ENCODE peak calls at places on chromosomes 1 and 21, in eight cellular contexts. A, F, Q, H, Z, T, M and C are unnamed samples.

GRCh38 chr1:5881526-5882222 is 110.6 kb downstream of the NPHP4 start:
- DNase-seq in A (no peak), F (no peak), Q (no peak), H (no peak), Z (no peak), T (no peak), M (no peak), C (no peak)

GRCh38 chr21:37368536-37369279 is 2.1 kb downstream of the DYRK1A start:
- DNase-seq in A (no peak), F (peak), Q (no peak), H (no peak), Z (no peak), T (no peak), M (no peak), C (no peak)

GRCh38 chr1:53585116-53585515 is 125.9 kb downstream of the DMRTB1 start:
- DNase-seq in A (peak), F (no peak), Q (no peak), H (no peak), Z (no peak), T (no peak), M (no peak), C (no peak)

GRCh38 chr1:10601342-10602060 is 126.8 kb downstream of the PEX14 start:
- DNase-seq in A (no peak), F (no peak), Q (no peak), H (no peak), Z (no peak), T (no peak), M (no peak), C (no peak)

GRCh38 chr1:160542303-160542945 is 19.4 kb upstream of the SLAMF6 start:
- DNase-seq in A (no peak), F (no peak), Q (no peak), H (no peak), Z (no peak), T (no peak), M (no peak), C (no peak)

GRCh38 chr1:200231787-200232222 is 178.0 kb downstream of the ZNF281 start:
- DNase-seq in A (no peak), F (peak), Q (peak), H (no peak), Z (no peak), T (no peak), M (no peak), C (no peak)

GRCh38 chr1:211921579-211922095 is 91.1 kb upstream of the LPGAT1 start:
- DNase-seq in A (no peak), F (no peak), Q (no peak), H (no peak), Z (no peak), T (no peak), M (no peak), C (no peak)

GRCh38 chr1:201790261-201790660 is 38.7 kb upstream of the IPO9 start:
- DNase-seq in A (no peak), F (peak), Q (peak), H (no peak), Z (no peak), T (no peak), M (no peak), C (no peak)

GRCh38 chr21:16588433-16588860 is 858.7 kb downstream of the USP25 start:
- DNase-seq in A (no peak), F (peak), Q (peak), H (peak), Z (no peak), T (no peak), M (no peak), C (peak)

GRCh38 chr21:36156815-36157670 is at the start of gene DOP1B:
- DNase-seq in A (peak), F (no peak), Q (no peak), H (no peak), Z (peak), T (peak), M (no peak), C (no peak)

GRCh38 chr1:212450331-212450881 is 17.7 kb downstream of the NENF start:
- DNase-seq in A (no peak), F (no peak), Q (no peak), H (no peak), Z (no peak), T (no peak), M (no peak), C (no peak)

GRCh38 chr1:53835491-53835890 is 2.6 kb downstream of the NDC1 start:
- DNase-seq in A (no peak), F (no peak), Q (no peak), H (no peak), Z (no peak), T (no peak), M (no peak), C (no peak)

GRCh38 chr1:153791856-153792253 is 16.6 kb downstream of the SLC27A3 start:
- DNase-seq in A (peak), F (peak), Q (peak), H (no peak), Z (no peak), T (no peak), M (no peak), C (no peak)

GRCh38 chr1:167620002-167620401 is 10.0 kb upstream of the RCSD1 start:
- DNase-seq in A (no peak), F (no peak), Q (no peak), H (no peak), Z (no peak), T (no peak), M (no peak), C (no peak)

GRCh38 chr1:216221260-216221700 is 202.0 kb downstream of the USH2A start:
- DNase-seq in A (no peak), F (peak), Q (peak), H (peak), Z (no peak), T (no peak), M (peak), C (peak)

GRCh38 chr1:3577711-3578432 is 33.4 kb downstream of the MEGF6 start:
- DNase-seq in A (no peak), F (no peak), Q (no peak), H (no peak), Z (no peak), T (no peak), M (no peak), C (no peak)

GRCh38 chr1:228059536-228060457 is 22.7 kb upstream of the ARF1 start:
- DNase-seq in A (peak), F (no peak), Q (no peak), H (no peak), Z (peak), T (peak), M (peak), C (no peak)

GRCh38 chr1:48099011-48099550 is 101.9 kb upstream of the TRABD2B start:
- DNase-seq in A (no peak), F (no peak), Q (no peak), H (no peak), Z (no peak), T (no peak), M (no peak), C (no peak)

GRCh38 chr1:92134331-92134730 is 54.2 kb downstream of the BTBD8 start:
- DNase-seq in A (no peak), F (no peak), Q (no peak), H (no peak), Z (no peak), T (no peak), M (no peak), C (no peak)

GRCh38 chr1:172764378-172764777 is 105.5 kb downstream of the FASLG start:
- DNase-seq in A (no peak), F (no peak), Q (no peak), H (no peak), Z (no peak), T (peak), M (no peak), C (no peak)

GRCh38 chr1:96971849-96972602 is 250.4 kb downstream of the PTBP2 start:
- DNase-seq in A (no peak), F (no peak), Q (no peak), H (no peak), Z (no peak), T (no peak), M (no peak), C (no peak)

GRCh38 chr1:119865607-119866006 is 30.7 kb downstream of the ADAM30 start:
- DNase-seq in A (no peak), F (peak), Q (no peak), H (no peak), Z (no peak), T (no peak), M (no peak), C (peak)

GRCh38 chr21:14862794-14863720 is 201.7 kb downstream of the NRIP1 start:
- DNase-seq in A (no peak), F (no peak), Q (no peak), H (no peak), Z (no peak), T (no peak), M (no peak), C (no peak)

GRCh38 chr1:41321277-41321676 is 40.0 kb upstream of the FOXO6 start:
- DNase-seq in A (no peak), F (no peak), Q (no peak), H (no peak), Z (no peak), T (no peak), M (no peak), C (no peak)

GRCh38 chr1:172588296-172589291 is 55.6 kb downstream of the SUCO start:
- DNase-seq in A (no peak), F (peak), Q (peak), H (no peak), Z (no peak), T (no peak), M (no peak), C (peak)

GRCh38 chr1:162905759-162906158 is 44.8 kb upstream of the CCDC190 start:
- DNase-seq in A (no peak), F (peak), Q (peak), H (no peak), Z (no peak), T (no peak), M (no peak), C (peak)

GRCh38 chr1:31939484-31940329 is 1.5 kb upstream of the PTP4A2 start:
- DNase-seq in A (peak), F (peak), Q (peak), H (no peak), Z (peak), T (peak), M (peak), C (peak)

GRCh38 chr21:36587388-36587787 is 107.5 kb upstream of the CLDN14 start:
- DNase-seq in A (no peak), F (no peak), Q (peak), H (no peak), Z (no peak), T (no peak), M (no peak), C (no peak)

GRCh38 chr1:39758556-39759435 is 12.4 kb downstream of the OXCT2 start:
- DNase-seq in A (peak), F (no peak), Q (no peak), H (no peak), Z (no peak), T (no peak), M (no peak), C (no peak)

GRCh38 chr1:23370744-23371710 is 1.4 kb upstream of the ZNF436 start:
- DNase-seq in A (no peak), F (no peak), Q (no peak), H (no peak), Z (no peak), T (no peak), M (no peak), C (no peak)

GRCh38 chr1:107532318-107532717 is 391.5 kb downstream of the NTNG1 start:
- DNase-seq in A (no peak), F (no peak), Q (no peak), H (no peak), Z (no peak), T (no peak), M (no peak), C (no peak)

GRCh38 chr1:228494391-228494790 is 7.2 kb downstream of the RNF187 start:
- DNase-seq in A (no peak), F (no peak), Q (no peak), H (no peak), Z (no peak), T (no peak), M (no peak), C (no peak)